ENCODE peak calls at places on chromosomes 16 and 17, in five cellular contexts. One of them, this sample, is unnamed.

GRCh38 chr17:1559743-1560581 is 2.6 kb downstream of the PITPNA start:
- DNase-seq in cardiac fibroblast: no peak
- DNase-seq in mesenchymal stem cell: no peak
- DNase-seq in PC-9: no peak
- DNase-seq in fibroblast of pulmonary artery: no peak
- DNase-seq in this sample: no peak

GRCh38 chr16:54489225-54489781 is 202.7 kb upstream of the IRX3 start:
- DNase-seq in fibroblast of pulmonary artery: peak
- DNase-seq in PC-9: peak
- DNase-seq in mesenchymal stem cell: no peak
- DNase-seq in cardiac fibroblast: peak
- DNase-seq in this sample: no peak

GRCh38 chr17:61330174-61331150 is 69.2 kb upstream of the TBX2 start:
- DNase-seq in PC-9: no peak
- DNase-seq in cardiac fibroblast: no peak
- DNase-seq in fibroblast of pulmonary artery: no peak
- DNase-seq in mesenchymal stem cell: no peak
- DNase-seq in this sample: no peak

GRCh38 chr16:84618428-84619102 is 687 bp upstream of the COTL1 start:
- DNase-seq in mesenchymal stem cell: peak
- DNase-seq in fibroblast of pulmonary artery: peak
- DNase-seq in PC-9: peak
- DNase-seq in cardiac fibroblast: peak
- DNase-seq in this sample: peak

GRCh38 chr16:57513371-57514102 is 22.8 kb downstream of the CCDC102A start:
- DNase-seq in fibroblast of pulmonary artery: no peak
- DNase-seq in cardiac fibroblast: no peak
- DNase-seq in PC-9: no peak
- DNase-seq in mesenchymal stem cell: peak
- DNase-seq in this sample: no peak

GRCh38 chr16:84484579-84485254 is 19.7 kb downstream of the MEAK7 start:
- DNase-seq in fibroblast of pulmonary artery: peak
- DNase-seq in PC-9: no peak
- DNase-seq in cardiac fibroblast: peak
- DNase-seq in mesenchymal stem cell: peak
- DNase-seq in this sample: peak

GRCh38 chr17:77107506-77108433 is 33.0 kb upstream of the SEC14L1 start:
- DNase-seq in PC-9: no peak
- DNase-seq in cardiac fibroblast: peak
- DNase-seq in mesenchymal stem cell: peak
- DNase-seq in fibroblast of pulmonary artery: peak
- DNase-seq in this sample: peak

GRCh38 chr16:52469775-52470174 is 77.2 kb downstream of the TOX3 start:
- DNase-seq in mesenchymal stem cell: no peak
- DNase-seq in PC-9: no peak
- DNase-seq in cardiac fibroblast: peak
- DNase-seq in fibroblast of pulmonary artery: peak
- DNase-seq in this sample: peak

GRCh38 chr17:5615476-5615875 is 31.2 kb upstream of the NLRP1 start:
- DNase-seq in fibroblast of pulmonary artery: no peak
- DNase-seq in cardiac fibroblast: no peak
- DNase-seq in PC-9: no peak
- DNase-seq in mesenchymal stem cell: no peak
- DNase-seq in this sample: no peak

GRCh38 chr17:77375108-77375507 is 234.3 kb downstream of the SEC14L1 start:
- DNase-seq in mesenchymal stem cell: no peak
- DNase-seq in cardiac fibroblast: no peak
- DNase-seq in PC-9: no peak
- DNase-seq in fibroblast of pulmonary artery: no peak
- DNase-seq in this sample: no peak

GRCh38 chr17:44004077-44004760 is at the start of gene NAGS:
- DNase-seq in cardiac fibroblast: no peak
- DNase-seq in fibroblast of pulmonary artery: no peak
- DNase-seq in mesenchymal stem cell: no peak
- DNase-seq in PC-9: no peak
- DNase-seq in this sample: no peak

GRCh38 chr16:48062681-48063080 is 93.1 kb downstream of the ABCC12 start:
- DNase-seq in PC-9: no peak
- DNase-seq in mesenchymal stem cell: no peak
- DNase-seq in fibroblast of pulmonary artery: no peak
- DNase-seq in cardiac fibroblast: no peak
- DNase-seq in this sample: no peak

DNA sequence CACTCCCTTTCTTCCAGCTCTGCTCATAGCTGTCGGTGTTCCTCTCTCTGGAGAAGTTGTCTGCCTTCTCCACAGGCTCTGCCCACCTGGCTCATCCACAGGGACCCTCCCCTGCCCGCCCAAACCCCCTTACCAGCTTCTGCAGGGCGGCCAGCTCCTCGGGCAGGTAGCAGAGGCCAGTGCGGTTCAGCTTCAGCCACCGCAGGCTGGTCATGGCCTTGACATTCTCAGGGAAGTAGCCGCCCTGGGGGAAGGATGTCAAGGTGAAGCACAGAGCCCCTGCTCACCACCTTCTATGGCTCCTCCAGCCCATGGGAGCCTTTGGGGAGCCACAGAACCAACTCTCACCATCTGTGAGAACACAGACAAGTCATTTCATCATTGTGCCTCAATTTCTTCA is 1.8 kb downstream of the FLII start:
- DNase-seq in fibroblast of pulmonary artery: no peak
- DNase-seq in mesenchymal stem cell: no peak
- DNase-seq in PC-9: no peak
- DNase-seq in cardiac fibroblast: no peak
- DNase-seq in this sample: no peak
- H3K4me3 ChIP-seq in fibroblast of pulmonary artery: peak
- H3K4me3 ChIP-seq in mesenchymal stem cell: peak
- H3K4me3 ChIP-seq in PC-9: peak
- H3K4me3 ChIP-seq in cardiac fibroblast: no peak
- H3K4me3 ChIP-seq in this sample: no peak

GRCh38 chr17:81119223-81120148 is 45.8 kb upstream of the PVALEF start:
- DNase-seq in mesenchymal stem cell: peak
- DNase-seq in PC-9: peak
- DNase-seq in fibroblast of pulmonary artery: peak
- DNase-seq in cardiac fibroblast: peak
- DNase-seq in this sample: peak

GRCh38 chr17:81116704-81117103 is 48.6 kb upstream of the PVALEF start:
- DNase-seq in mesenchymal stem cell: no peak
- DNase-seq in PC-9: no peak
- DNase-seq in cardiac fibroblast: no peak
- DNase-seq in fibroblast of pulmonary artery: no peak
- DNase-seq in this sample: no peak

GRCh38 chr17:81117672-81118198 is 47.6 kb upstream of the PVALEF start:
- DNase-seq in mesenchymal stem cell: no peak
- DNase-seq in PC-9: no peak
- DNase-seq in fibroblast of pulmonary artery: no peak
- DNase-seq in cardiac fibroblast: no peak
- DNase-seq in this sample: no peak

GRCh38 chr17:81120149-81120484 is 45.2 kb upstream of the PVALEF start:
- DNase-seq in PC-9: no peak
- DNase-seq in cardiac fibroblast: no peak
- DNase-seq in mesenchymal stem cell: no peak
- DNase-seq in fibroblast of pulmonary artery: no peak
- DNase-seq in this sample: no peak

GRCh38 chr17:81118308-81119221 is 46.7 kb upstream of the PVALEF start:
- DNase-seq in fibroblast of pulmonary artery: no peak
- DNase-seq in mesenchymal stem cell: no peak
- DNase-seq in PC-9: no peak
- DNase-seq in cardiac fibroblast: no peak
- DNase-seq in this sample: no peak
- H3K4me3 ChIP-seq in fibroblast of pulmonary artery: peak
- H3K4me3 ChIP-seq in mesenchymal stem cell: peak
- H3K4me3 ChIP-seq in PC-9: no peak
- H3K4me3 ChIP-seq in cardiac fibroblast: peak
- H3K4me3 ChIP-seq in this sample: peak

GRCh38 chr17:7222093-7222971 is 2.6 kb downstream of the ACADVL start:
- DNase-seq in PC-9: no peak
- DNase-seq in cardiac fibroblast: no peak
- DNase-seq in mesenchymal stem cell: no peak
- DNase-seq in fibroblast of pulmonary artery: no peak
- DNase-seq in this sample: no peak

GRCh38 chr17:7219812-7220592 is at the start of the genes ACADVL and DLG4:
- DNase-seq in fibroblast of pulmonary artery: peak
- DNase-seq in mesenchymal stem cell: peak
- DNase-seq in PC-9: peak
- DNase-seq in cardiac fibroblast: peak
- DNase-seq in this sample: peak

GRCh38 chr17:7222972-7223292 is 3.2 kb downstream of the ACADVL start:
- DNase-seq in fibroblast of pulmonary artery: no peak
- DNase-seq in cardiac fibroblast: no peak
- DNase-seq in mesenchymal stem cell: no peak
- DNase-seq in PC-9: no peak
- DNase-seq in this sample: no peak

GRCh38 chr17:7220593-7221280 is 999 bp downstream of the ACADVL start:
- DNase-seq in mesenchymal stem cell: peak
- DNase-seq in PC-9: peak
- DNase-seq in fibroblast of pulmonary artery: peak
- DNase-seq in cardiac fibroblast: peak
- DNase-seq in this sample: peak

DNA sequence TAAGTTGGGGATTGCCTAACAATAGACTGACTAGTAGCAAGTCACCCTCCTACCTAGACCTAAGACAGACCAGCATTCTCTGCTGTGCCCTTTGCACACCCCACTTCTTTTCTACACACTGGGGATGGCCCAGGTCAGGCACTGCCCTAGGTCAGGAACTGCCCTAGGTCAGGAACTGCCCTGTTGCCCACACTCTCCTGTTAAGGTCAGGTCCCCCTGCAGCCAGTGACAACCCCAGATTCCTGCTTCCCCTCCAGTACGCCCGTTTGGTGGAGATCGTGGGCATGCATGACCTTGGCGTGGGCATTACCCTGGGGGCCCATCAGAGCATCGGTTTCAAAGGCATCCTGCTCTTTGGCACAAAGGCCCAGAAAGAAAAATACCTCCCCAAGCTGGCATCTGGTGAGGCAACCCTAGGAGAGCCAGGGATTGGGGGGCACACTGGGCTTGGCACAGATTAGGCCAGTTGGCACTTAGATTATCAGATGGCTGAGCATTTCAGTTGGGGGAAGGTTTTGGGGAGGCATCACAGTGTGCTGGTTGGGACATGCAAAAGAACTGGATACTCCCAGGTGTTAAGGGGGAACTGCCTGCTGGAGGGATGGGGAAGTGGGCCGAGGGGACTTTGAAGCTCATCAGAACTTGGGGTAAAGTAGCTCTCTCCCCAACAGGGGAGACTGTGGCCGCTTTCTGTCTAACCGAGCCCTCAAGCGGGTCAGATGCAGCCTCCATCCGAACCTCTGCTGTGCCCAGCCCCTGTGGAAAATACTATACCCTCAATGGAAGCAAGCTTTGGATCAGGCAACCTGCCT is 1.7 kb downstream of the ACADVL start:
- DNase-seq in fibroblast of pulmonary artery: no peak
- DNase-seq in PC-9: no peak
- DNase-seq in cardiac fibroblast: no peak
- DNase-seq in mesenchymal stem cell: no peak
- DNase-seq in this sample: no peak
- H3K4me3 ChIP-seq in fibroblast of pulmonary artery: no peak
- H3K4me3 ChIP-seq in PC-9: peak
- H3K4me3 ChIP-seq in cardiac fibroblast: peak
- H3K4me3 ChIP-seq in mesenchymal stem cell: peak
- H3K4me3 ChIP-seq in this sample: no peak

GRCh38 chr16:75252946-75253911 is 1.8 kb upstream of the BCAR1 start:
- DNase-seq in fibroblast of pulmonary artery: peak
- DNase-seq in cardiac fibroblast: peak
- DNase-seq in mesenchymal stem cell: peak
- DNase-seq in PC-9: no peak
- DNase-seq in this sample: peak
- H3K4me3 ChIP-seq in fibroblast of pulmonary artery: peak
- H3K4me3 ChIP-seq in cardiac fibroblast: peak
- H3K4me3 ChIP-seq in mesenchymal stem cell: peak
- H3K4me3 ChIP-seq in PC-9: no peak
- H3K4me3 ChIP-seq in this sample: peak

DNA sequence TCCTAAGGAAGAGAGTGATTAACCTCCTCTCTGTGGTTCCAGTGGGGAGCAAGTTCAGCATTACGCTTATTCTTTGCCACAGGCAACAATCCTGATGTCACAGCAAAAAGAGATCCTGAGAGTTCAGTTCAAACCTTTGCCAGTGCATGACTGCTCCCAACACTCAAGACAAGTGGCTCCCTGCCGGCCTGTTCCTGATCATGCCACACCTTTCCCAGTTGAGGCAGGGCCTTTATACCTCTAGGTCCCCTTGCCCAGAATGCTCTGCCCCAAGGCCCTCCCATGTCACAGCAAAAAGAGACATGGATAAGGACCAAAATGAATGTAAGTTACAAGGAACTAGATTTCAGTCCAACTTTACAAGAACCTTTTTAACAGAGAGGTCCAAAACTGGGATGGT is 31.0 kb upstream of the ARHGAP23 start:
- DNase-seq in PC-9: no peak
- DNase-seq in fibroblast of pulmonary artery: no peak
- DNase-seq in mesenchymal stem cell: no peak
- DNase-seq in cardiac fibroblast: no peak
- DNase-seq in this sample: no peak
- H3K4me3 ChIP-seq in PC-9: no peak
- H3K4me3 ChIP-seq in fibroblast of pulmonary artery: no peak
- H3K4me3 ChIP-seq in mesenchymal stem cell: no peak
- H3K4me3 ChIP-seq in cardiac fibroblast: no peak
- H3K4me3 ChIP-seq in this sample: no peak

This sample was measured in choroid plexus epithelial cell.